ENCODE peak calls at places on chromosome 15, in four cellular contexts. One of them, this sample, is unnamed.

GRCh38 chr15:62846805-62847481 is 195.6 kb upstream of the TPM1 start:
- DNase-seq in A549: no peak
- DNase-seq in HepG2: no peak
- DNase-seq in GM12878: no peak
- DNase-seq in this sample: no peak

GRCh38 chr15:65086680-65087111 is 10.2 kb downstream of the KBTBD13 start:
- DNase-seq in A549: peak; percentile 30
- DNase-seq in HepG2: no peak
- DNase-seq in GM12878: no peak
- DNase-seq in this sample: peak; percentile 73

GRCh38 chr15:45495588-45495987 is 27.0 kb downstream of the SLC30A4 start:
- DNase-seq in GM12878: no peak
- DNase-seq in A549: no peak
- DNase-seq in HepG2: no peak
- DNase-seq in this sample: no peak

GRCh38 chr15:73951044-73951561 is 24.8 kb downstream of the LOXL1 start:
- DNase-seq in HepG2: peak; percentile 83
- DNase-seq in GM12878: no peak
- DNase-seq in A549: peak; percentile 80
- DNase-seq in this sample: peak; percentile 96

GRCh38 chr15:49900836-49901235 is 218.2 kb downstream of the ATP8B4 start:
- DNase-seq in HepG2: no peak
- DNase-seq in GM12878: no peak
- DNase-seq in A549: no peak
- DNase-seq in this sample: no peak

GRCh38 chr15:99704444-99704838 is 28.8 kb downstream of the LYSMD4 start:
- DNase-seq in HepG2: peak; percentile 81
- DNase-seq in A549: peak; percentile 90
- DNase-seq in GM12878: peak; percentile 79
- DNase-seq in this sample: peak; percentile 65

GRCh38 chr15:27985099-27985498 is 114.0 kb downstream of the OCA2 start:
- DNase-seq in HepG2: no peak
- DNase-seq in A549: no peak
- DNase-seq in GM12878: no peak
- DNase-seq in this sample: no peak

GRCh38 chr15:59352683-59353082 is 20.0 kb downstream of the MYO1E start:
- DNase-seq in A549: no peak
- DNase-seq in GM12878: no peak
- DNase-seq in HepG2: no peak
- DNase-seq in this sample: no peak

GRCh38 chr15:100529556-100529955 is 806 bp upstream of the CERS3 start:
- DNase-seq in GM12878: no peak
- DNase-seq in HepG2: no peak
- DNase-seq in A549: no peak
- DNase-seq in this sample: no peak

GRCh38 chr15:82648257-82649103 is 1.3 kb upstream of the CPEB1 start:
- DNase-seq in HepG2: no peak
- DNase-seq in GM12878: no peak
- DNase-seq in A549: no peak
- DNase-seq in this sample: peak; percentile 35

GRCh38 chr15:74889390-74889881 is 406 bp upstream of the MPI start:
- DNase-seq in HepG2: no peak
- DNase-seq in A549: no peak
- DNase-seq in GM12878: no peak
- DNase-seq in this sample: peak; percentile 54

GRCh38 chr15:39629376-39629775 is 48.5 kb downstream of the THBS1 start:
- DNase-seq in HepG2: no peak
- DNase-seq in A549: no peak
- DNase-seq in GM12878: no peak
- DNase-seq in this sample: no peak

GRCh38 chr15:85751731-85752421 is 42.8 kb downstream of the KLHL25 start:
- DNase-seq in HepG2: no peak
- DNase-seq in GM12878: no peak
- DNase-seq in A549: no peak
- DNase-seq in this sample: no peak

GRCh38 chr15:78880242-78880533 is 7.5 kb downstream of the MORF4L1 start:
- DNase-seq in HepG2: no peak
- DNase-seq in A549: no peak
- DNase-seq in GM12878: no peak
- DNase-seq in this sample: no peak

GRCh38 chr15:52463638-52464037 is 65.0 kb downstream of the MYO5A start:
- DNase-seq in A549: peak; percentile 31
- DNase-seq in GM12878: no peak
- DNase-seq in HepG2: no peak
- DNase-seq in this sample: no peak

GRCh38 chr15:50425219-50425618 is 1.0 kb downstream of the USP8 start:
- DNase-seq in GM12878: no peak
- DNase-seq in HepG2: no peak
- DNase-seq in A549: no peak
- DNase-seq in this sample: no peak

GRCh38 chr15:65558997-65559760 is 28.9 kb downstream of the HACD3 start:
- DNase-seq in HepG2: no peak
- DNase-seq in A549: no peak
- DNase-seq in GM12878: no peak
- DNase-seq in this sample: peak; percentile 44

GRCh38 chr15:64093627-64094417 is at the start of gene CIAO2A:
- DNase-seq in A549: peak; percentile 100
- DNase-seq in HepG2: peak; percentile 98
- DNase-seq in GM12878: peak; percentile 99
- DNase-seq in this sample: peak; percentile 81

GRCh38 chr15:90231028-90232017 is 2.4 kb downstream of the CIB1 start:
- DNase-seq in A549: no peak
- DNase-seq in HepG2: no peak
- DNase-seq in GM12878: peak; percentile 32
- DNase-seq in this sample: no peak

GRCh38 chr15:65309882-65310418 is 5.5 kb downstream of the RNU5B-1 start:
- DNase-seq in GM12878: no peak
- DNase-seq in A549: no peak
- DNase-seq in HepG2: no peak
- DNase-seq in this sample: no peak

GRCh38 chr15:41334293-41335120 is 1.8 kb downstream of the NUSAP1 start:
- DNase-seq in A549: peak; percentile 6
- DNase-seq in HepG2: no peak
- DNase-seq in GM12878: no peak
- DNase-seq in this sample: no peak

GRCh38 chr15:22903961-22904534 is 65.6 kb downstream of the NIPA2 start:
- DNase-seq in A549: no peak
- DNase-seq in GM12878: no peak
- DNase-seq in HepG2: no peak
- DNase-seq in this sample: no peak

GRCh38 chr15:70569139-70569717 is 194.1 kb downstream of the UACA start:
- DNase-seq in HepG2: peak; percentile 68
- DNase-seq in A549: peak; percentile 77
- DNase-seq in GM12878: no peak
- DNase-seq in this sample: peak; percentile 44
- TF ChIP-seq PBX3 in HepG2: no peak
- TF ChIP-seq PBX3 in A549: no peak
- TF ChIP-seq PBX3 in GM12878: no peak
- TF ChIP-seq PBX3 in this sample: no peak

GRCh38 chr15:36172970-36173369 is 406.5 kb upstream of the CDIN1 start:
- DNase-seq in A549: no peak
- DNase-seq in HepG2: no peak
- DNase-seq in GM12878: no peak
- DNase-seq in this sample: no peak

GRCh38 chr15:36177590-36178281 is 401.7 kb upstream of the CDIN1 start:
- DNase-seq in A549: peak; percentile 81
- DNase-seq in HepG2: no peak
- DNase-seq in GM12878: no peak
- DNase-seq in this sample: no peak

GRCh38 chr15:36175181-36175750 is 404.2 kb upstream of the CDIN1 start:
- DNase-seq in A549: no peak
- DNase-seq in GM12878: no peak
- DNase-seq in HepG2: no peak
- DNase-seq in this sample: no peak

DNA sequence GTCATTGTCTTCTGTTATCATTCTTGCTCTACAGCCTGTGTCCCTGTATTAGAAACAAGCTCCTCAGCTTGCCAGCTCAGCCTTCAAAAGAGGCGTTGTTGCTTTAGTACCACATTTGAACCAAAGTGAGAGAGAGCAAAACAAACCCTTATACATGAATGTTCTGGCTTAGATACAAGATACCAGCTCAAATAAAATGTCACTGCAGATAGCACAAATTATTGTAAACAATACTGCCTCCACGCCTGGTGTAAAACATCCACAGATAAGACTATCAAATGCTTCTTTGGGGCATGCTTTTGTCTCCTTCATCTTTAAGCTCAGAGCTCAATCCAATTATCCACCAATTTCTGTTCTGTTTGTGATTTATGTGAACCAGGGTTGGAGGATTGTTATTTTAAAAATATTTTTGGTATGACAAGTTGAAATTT is 403.6 kb upstream of the CDIN1 start:
- DNase-seq in A549: no peak
- DNase-seq in HepG2: no peak
- DNase-seq in GM12878: no peak
- DNase-seq in this sample: peak; percentile 4
- TF ChIP-seq PBX3 in A549: no peak
- TF ChIP-seq PBX3 in HepG2: no peak
- TF ChIP-seq PBX3 in GM12878: no peak
- TF ChIP-seq PBX3 in this sample: no peak

DNA sequence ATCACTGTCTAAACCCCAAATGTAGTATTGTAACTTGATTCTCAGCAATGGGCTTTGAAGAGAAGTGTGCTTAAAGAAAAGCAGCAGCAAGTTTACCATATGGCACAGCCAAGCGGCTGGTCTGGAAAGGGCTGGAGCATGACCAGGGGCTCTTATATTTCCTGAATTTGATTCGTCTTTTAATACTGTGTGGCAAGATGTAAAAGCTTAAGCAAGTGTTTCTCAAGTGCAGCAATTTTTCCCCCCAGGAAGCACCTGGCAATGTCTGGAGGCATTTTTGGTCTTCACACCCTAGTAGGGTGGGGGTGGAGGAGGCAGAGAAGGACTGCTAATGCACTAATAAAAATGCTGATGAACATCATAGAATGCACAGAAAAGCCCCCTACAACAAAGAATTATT is 397.9 kb downstream of the NTRK3 start:
- DNase-seq in A549: no peak
- DNase-seq in HepG2: no peak
- DNase-seq in GM12878: no peak
- DNase-seq in this sample: no peak
- TF ChIP-seq PBX3 in A549: no peak
- TF ChIP-seq PBX3 in HepG2: no peak
- TF ChIP-seq PBX3 in GM12878: no peak
- TF ChIP-seq PBX3 in this sample: no peak

DNA sequence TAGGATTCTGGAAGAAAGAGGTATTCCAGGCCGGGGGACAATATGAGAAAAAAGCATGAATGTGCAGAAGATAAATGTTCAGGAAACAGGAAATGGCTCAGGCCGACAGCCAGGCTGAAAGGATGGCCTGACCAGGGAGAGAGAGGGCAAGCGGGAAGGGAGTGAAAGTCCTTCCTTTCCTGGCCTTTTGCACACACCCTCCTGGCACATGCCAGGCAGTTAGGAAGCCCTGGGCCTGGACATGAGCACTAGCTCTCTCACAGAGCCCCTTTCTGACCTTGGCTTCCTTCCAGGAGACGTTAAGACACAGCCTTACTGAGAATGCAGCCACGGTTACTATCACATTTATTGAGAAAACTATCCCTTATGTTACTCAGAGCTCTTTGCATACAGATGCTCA is 39.7 kb upstream of the SMAD3 start:
- DNase-seq in A549: peak; percentile 71
- DNase-seq in HepG2: no peak
- DNase-seq in GM12878: no peak
- DNase-seq in this sample: peak; percentile 64
- TF ChIP-seq PBX3 in A549: no peak
- TF ChIP-seq PBX3 in HepG2: no peak
- TF ChIP-seq PBX3 in GM12878: no peak
- TF ChIP-seq PBX3 in this sample: peak; percentile 78

GRCh38 chr15:47283231-47283630 is 434.1 kb upstream of the SEMA6D start:
- DNase-seq in GM12878: no peak
- DNase-seq in A549: no peak
- DNase-seq in HepG2: no peak
- DNase-seq in this sample: no peak
- TF ChIP-seq PBX3 in GM12878: no peak
- TF ChIP-seq PBX3 in A549: no peak
- TF ChIP-seq PBX3 in HepG2: no peak
- TF ChIP-seq PBX3 in this sample: no peak

This sample was measured in SK-N-SH.